ENCODE peak calls at places on chromosomes 4 and X, in five cellular contexts. Z is skeletal muscle cell, O is midbrain, L is non-pigmented ciliary epithelial cell, A is NCI-H510A. U is an unnamed sample.

GRCh38 chr4:79685542-79685941 is 277.5 kb upstream of the GK2 start:
- DNase-seq in Z (no peak), O (no peak), L (no peak), A (no peak), U (no peak)

GRCh38 chr4:57104706-57105560 is 5.3 kb downstream of the IGFBP7 start:
- DNase-seq in Z (no peak), O (no peak), L (no peak), A (no peak), U (no peak)

GRCh38 chr4:155972098-155972497 is 18.4 kb upstream of the CTSO start:
- DNase-seq in Z (no peak), O (peak), L (no peak), A (no peak), U (peak)

GRCh38 chr4:123397276-123398150 is 918 bp downstream of the SPRY1 start:
- DNase-seq in Z (no peak), O (no peak), L (no peak), A (peak), U (peak)

GRCh38 chr4:76614589-76614988 is 179.6 kb downstream of the SHROOM3 start:
- DNase-seq in Z (no peak), O (no peak), L (no peak), A (no peak), U (no peak)

GRCh38 chr4:54800831-54801530 is 143.2 kb downstream of the KIT start:
- DNase-seq in Z (no peak), O (no peak), L (no peak), A (peak), U (no peak)

GRCh38 chr4:8746523-8747466 is 124.8 kb downstream of the HMX1 start:
- DNase-seq in Z (no peak), O (no peak), L (no peak), A (no peak), U (no peak)

GRCh38 chrX:95841863-95842262 is 842.8 kb upstream of the DIAPH2 start:
- DNase-seq in Z (no peak), O (no peak), L (no peak), A (no peak), U (no peak)

GRCh38 chrX:131565909-131566308 is 22.0 kb downstream of the OR13H1 start:
- DNase-seq in Z (no peak), O (no peak), L (no peak), A (no peak), U (no peak)

GRCh38 chr4:3709846-3710441 is 56.2 kb upstream of the ADRA2C start:
- DNase-seq in Z (no peak), O (no peak), L (no peak), A (no peak), U (no peak)

GRCh38 chrX:25277574-25277973 is 261.8 kb upstream of the ARX start:
- DNase-seq in Z (no peak), O (no peak), L (no peak), A (no peak), U (no peak)

GRCh38 chr4:184358521-184359232 is 115.7 kb downstream of the IRF2 start:
- DNase-seq in Z (no peak), O (peak), L (no peak), A (no peak), U (peak)

GRCh38 chr4:113758361-113758760 is 3.2 kb downstream of the CAMK2D start:
- DNase-seq in Z (no peak), O (no peak), L (no peak), A (no peak), U (peak)

GRCh38 chr4:48943387-48943786 is 36.8 kb upstream of the OCIAD2 start:
- DNase-seq in Z (no peak), O (no peak), L (no peak), A (no peak), U (no peak)

GRCh38 chrX:153935326-153935851 is 552 bp upstream of the NAA10 start:
- DNase-seq in Z (no peak), O (no peak), L (no peak), A (no peak), U (no peak)

GRCh38 chr4:150096625-150097024 is 18.4 kb downstream of the DCLK2 start:
- DNase-seq in Z (no peak), O (no peak), L (no peak), A (no peak), U (no peak)

GRCh38 chr4:187366530-187367279 is 628.9 kb upstream of the ZFP42 start:
- DNase-seq in Z (no peak), O (no peak), L (no peak), A (no peak), U (no peak)